ENCODE peak calls at places on chromosomes 3 and 15, in seven cellular contexts. One of them, this sample, is unnamed.

GRCh38 chr15:31333820-31334219 is 7.2 kb downstream of the KLF13 start:
- DNase-seq in BE2C: no peak
- DNase-seq in neuronal stem cell: no peak
- DNase-seq in adrenal gland: no peak
- DNase-seq in brain microvascular endothelial cell: no peak
- DNase-seq in fibroblast of lung: no peak
- DNase-seq in hepatocyte: no peak
- DNase-seq in this sample: no peak

GRCh38 chr15:63048986-63049665 is 6.6 kb downstream of the TPM1 start:
- DNase-seq in brain microvascular endothelial cell: no peak
- DNase-seq in BE2C: peak; percentile 67
- DNase-seq in hepatocyte: peak; percentile 70
- DNase-seq in fibroblast of lung: peak; percentile 67
- DNase-seq in adrenal gland: no peak
- DNase-seq in neuronal stem cell: no peak
- DNase-seq in this sample: peak; percentile 51

GRCh38 chr3:78506038-78506437 is 1261.8 kb downstream of the ROBO1 start:
- DNase-seq in adrenal gland: no peak
- DNase-seq in brain microvascular endothelial cell: no peak
- DNase-seq in BE2C: no peak
- DNase-seq in hepatocyte: no peak
- DNase-seq in neuronal stem cell: no peak
- DNase-seq in fibroblast of lung: peak; percentile 45
- DNase-seq in this sample: no peak

GRCh38 chr15:44298878-44299277 is 10.4 kb downstream of the GOLM2 start:
- DNase-seq in BE2C: peak; percentile 70
- DNase-seq in brain microvascular endothelial cell: no peak
- DNase-seq in hepatocyte: no peak
- DNase-seq in neuronal stem cell: no peak
- DNase-seq in fibroblast of lung: no peak
- DNase-seq in adrenal gland: no peak
- DNase-seq in this sample: peak; percentile 15

GRCh38 chr3:111769110-111769509 is 90.0 kb upstream of the PHLDB2 start:
- DNase-seq in fibroblast of lung: no peak
- DNase-seq in neuronal stem cell: no peak
- DNase-seq in adrenal gland: no peak
- DNase-seq in brain microvascular endothelial cell: no peak
- DNase-seq in hepatocyte: no peak
- DNase-seq in BE2C: no peak
- DNase-seq in this sample: no peak

GRCh38 chr3:72444642-72445223 is 403.5 kb downstream of the SHQ1 start:
- DNase-seq in brain microvascular endothelial cell: no peak
- DNase-seq in hepatocyte: no peak
- DNase-seq in BE2C: no peak
- DNase-seq in neuronal stem cell: no peak
- DNase-seq in fibroblast of lung: peak; percentile 37
- DNase-seq in adrenal gland: no peak
- DNase-seq in this sample: no peak

GRCh38 chr15:41466711-41467110 is 27.0 kb upstream of the ITPKA start:
- DNase-seq in BE2C: no peak
- DNase-seq in brain microvascular endothelial cell: no peak
- DNase-seq in adrenal gland: no peak
- DNase-seq in hepatocyte: no peak
- DNase-seq in neuronal stem cell: no peak
- DNase-seq in fibroblast of lung: no peak
- DNase-seq in this sample: no peak

GRCh38 chr3:174162550-174162949 is 696.6 kb upstream of the NAALADL2 start:
- DNase-seq in neuronal stem cell: no peak
- DNase-seq in adrenal gland: no peak
- DNase-seq in fibroblast of lung: peak; percentile 10
- DNase-seq in brain microvascular endothelial cell: peak; percentile 24
- DNase-seq in BE2C: no peak
- DNase-seq in hepatocyte: no peak
- DNase-seq in this sample: no peak

GRCh38 chr3:4350789-4351163 is 47.6 kb downstream of the SETMAR start:
- DNase-seq in hepatocyte: peak; percentile 86
- DNase-seq in adrenal gland: peak; percentile 58
- DNase-seq in BE2C: peak; percentile 37
- DNase-seq in brain microvascular endothelial cell: peak; percentile 44
- DNase-seq in neuronal stem cell: peak; percentile 43
- DNase-seq in fibroblast of lung: peak; percentile 67
- DNase-seq in this sample: peak; percentile 5

GRCh38 chr15:55789066-55789660 is 46.2 kb upstream of the PRTG start:
- DNase-seq in hepatocyte: no peak
- DNase-seq in brain microvascular endothelial cell: no peak
- DNase-seq in fibroblast of lung: no peak
- DNase-seq in adrenal gland: peak; percentile 23
- DNase-seq in BE2C: peak; percentile 45
- DNase-seq in neuronal stem cell: no peak
- DNase-seq in this sample: no peak

GRCh38 chr3:58998476-58999117 is 51.2 kb downstream of the CFAP20DC start:
- DNase-seq in neuronal stem cell: no peak
- DNase-seq in BE2C: peak; percentile 28
- DNase-seq in brain microvascular endothelial cell: peak; percentile 97
- DNase-seq in adrenal gland: peak; percentile 70
- DNase-seq in hepatocyte: peak; percentile 54
- DNase-seq in fibroblast of lung: peak; percentile 96
- DNase-seq in this sample: peak; percentile 74

GRCh38 chr3:122392868-122393844 is 9.2 kb downstream of the FAM162A start:
- DNase-seq in neuronal stem cell: peak; percentile 20
- DNase-seq in adrenal gland: peak; percentile 27
- DNase-seq in fibroblast of lung: peak; percentile 60
- DNase-seq in hepatocyte: peak; percentile 63
- DNase-seq in brain microvascular endothelial cell: no peak
- DNase-seq in BE2C: peak; percentile 16
- DNase-seq in this sample: no peak

GRCh38 chr3:150165396-150166094 is 194.8 kb upstream of the PFN2 start:
- DNase-seq in brain microvascular endothelial cell: no peak
- DNase-seq in BE2C: no peak
- DNase-seq in fibroblast of lung: no peak
- DNase-seq in neuronal stem cell: no peak
- DNase-seq in adrenal gland: no peak
- DNase-seq in hepatocyte: no peak
- DNase-seq in this sample: no peak

GRCh38 chr3:4835616-4836043 is 143.6 kb upstream of the BHLHE40 start:
- DNase-seq in BE2C: no peak
- DNase-seq in fibroblast of lung: peak; percentile 52
- DNase-seq in neuronal stem cell: no peak
- DNase-seq in adrenal gland: no peak
- DNase-seq in brain microvascular endothelial cell: no peak
- DNase-seq in hepatocyte: no peak
- DNase-seq in this sample: no peak

GRCh38 chr15:56016281-56016680 is 22.9 kb upstream of the NEDD4 start:
- DNase-seq in fibroblast of lung: no peak
- DNase-seq in BE2C: no peak
- DNase-seq in adrenal gland: no peak
- DNase-seq in brain microvascular endothelial cell: no peak
- DNase-seq in hepatocyte: no peak
- DNase-seq in neuronal stem cell: no peak
- DNase-seq in this sample: no peak

GRCh38 chr3:60048447-60048848 is 998.6 kb upstream of the CFAP20DC start:
- DNase-seq in fibroblast of lung: no peak
- DNase-seq in hepatocyte: no peak
- DNase-seq in neuronal stem cell: no peak
- DNase-seq in brain microvascular endothelial cell: no peak
- DNase-seq in adrenal gland: no peak
- DNase-seq in BE2C: no peak
- DNase-seq in this sample: no peak

GRCh38 chr15:69305933-69306568 is 7.3 kb downstream of the PAQR5 start:
- DNase-seq in hepatocyte: no peak
- DNase-seq in adrenal gland: no peak
- DNase-seq in neuronal stem cell: no peak
- DNase-seq in brain microvascular endothelial cell: no peak
- DNase-seq in BE2C: no peak
- DNase-seq in fibroblast of lung: peak; percentile 25
- DNase-seq in this sample: peak; percentile 32

DNA sequence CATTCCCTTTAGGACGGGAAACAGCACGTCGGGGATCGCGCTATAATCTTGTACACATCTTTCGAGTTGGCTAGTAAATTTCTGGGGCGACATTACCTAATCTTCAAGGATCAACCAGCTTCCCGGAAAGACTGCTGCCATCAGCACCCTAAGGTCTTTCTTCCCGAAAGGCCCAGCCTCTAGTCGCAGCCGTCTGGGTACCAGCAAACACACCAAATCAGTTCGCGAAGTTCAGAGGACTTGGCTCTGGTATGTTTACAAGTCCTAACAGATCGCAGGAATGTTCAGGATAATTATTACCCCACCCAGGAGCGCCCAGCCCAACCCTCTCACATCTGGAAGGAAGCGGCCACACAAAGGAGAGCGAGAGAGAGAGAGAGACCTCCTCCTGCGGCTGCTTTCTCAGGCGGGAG is 155.2 kb upstream of the FRMD4B start:
- DNase-seq in brain microvascular endothelial cell: no peak
- DNase-seq in adrenal gland: no peak
- DNase-seq in BE2C: peak; percentile 24
- DNase-seq in fibroblast of lung: no peak
- DNase-seq in hepatocyte: peak; percentile 31
- DNase-seq in neuronal stem cell: peak; percentile 14
- DNase-seq in this sample: peak; percentile 44
- H3K4me3 ChIP-seq in brain microvascular endothelial cell: peak overlapping the region; percentile 9
- H3K4me3 ChIP-seq in adrenal gland: no peak overlapping the region
- H3K4me3 ChIP-seq in BE2C: peak overlapping the region; percentile 72
- H3K4me3 ChIP-seq in fibroblast of lung: no peak overlapping the region
- H3K4me3 ChIP-seq in hepatocyte: peak overlapping the region; percentile 60
- H3K4me3 ChIP-seq in neuronal stem cell: peak overlapping the region; percentile 53
- H3K4me3 ChIP-seq in this sample: peak overlapping the region; percentile 55

DNA sequence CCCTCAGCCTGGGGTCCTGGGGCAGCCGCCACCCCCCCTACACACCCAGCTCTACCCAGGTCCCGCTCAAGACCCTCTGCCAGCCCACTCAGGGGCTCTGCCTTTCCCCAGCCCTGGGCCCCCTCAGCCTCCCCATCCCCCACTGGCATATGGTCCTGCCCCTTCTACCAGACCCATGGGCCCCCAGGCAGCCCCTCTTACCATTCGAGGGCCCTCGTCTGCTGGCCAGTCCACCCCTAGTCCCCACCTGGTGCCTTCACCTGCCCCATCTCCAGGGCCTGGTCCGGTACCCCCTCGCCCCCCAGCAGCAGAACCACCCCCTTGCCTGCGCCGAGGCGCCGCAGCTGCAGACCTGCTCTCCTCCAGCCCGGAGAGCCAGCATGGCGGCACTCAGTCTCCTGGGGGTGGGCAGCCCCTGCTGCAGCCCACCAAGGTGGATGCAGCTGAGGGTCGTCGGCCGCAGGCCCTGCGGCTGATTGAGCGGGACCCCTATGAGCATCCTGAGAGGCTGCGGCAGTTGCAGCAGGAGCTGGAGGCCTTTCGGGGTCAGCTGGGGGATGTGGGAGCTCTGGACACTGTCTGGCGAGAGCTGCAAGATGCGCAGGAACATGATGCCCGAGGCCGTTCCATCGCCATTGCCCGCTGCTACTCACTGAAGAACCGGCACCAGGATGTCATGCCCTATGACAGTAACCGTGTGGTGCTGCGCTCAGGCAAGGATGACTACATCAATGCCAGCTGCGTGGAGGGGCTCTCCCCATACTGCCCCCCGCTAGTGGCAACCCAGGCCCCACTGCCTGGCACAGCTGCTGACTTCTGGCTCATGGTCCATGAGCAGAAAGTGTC is 30.2 kb downstream of the PTPN23 start:
- DNase-seq in neuronal stem cell: no peak
- DNase-seq in brain microvascular endothelial cell: no peak
- DNase-seq in fibroblast of lung: no peak
- DNase-seq in hepatocyte: no peak
- DNase-seq in BE2C: no peak
- DNase-seq in adrenal gland: peak; percentile 15
- DNase-seq in this sample: no peak
- H3K36me3 ChIP-seq in neuronal stem cell: peaks cover 61% of the 10 kb centered on the region
- H3K36me3 ChIP-seq in brain microvascular endothelial cell: peaks cover 77% of the 10 kb centered on the region
- H3K36me3 ChIP-seq in fibroblast of lung: peaks cover 55% of the 10 kb centered on the region
- H3K36me3 ChIP-seq in hepatocyte: no peaks in the 10 kb centered on the region
- H3K36me3 ChIP-seq in BE2C: peaks cover 30% of the 10 kb centered on the region
- H3K36me3 ChIP-seq in adrenal gland: peaks cover 93% of the 10 kb centered on the region
- H3K36me3 ChIP-seq in this sample: peaks cover 4% of the 10 kb centered on the region

DNA sequence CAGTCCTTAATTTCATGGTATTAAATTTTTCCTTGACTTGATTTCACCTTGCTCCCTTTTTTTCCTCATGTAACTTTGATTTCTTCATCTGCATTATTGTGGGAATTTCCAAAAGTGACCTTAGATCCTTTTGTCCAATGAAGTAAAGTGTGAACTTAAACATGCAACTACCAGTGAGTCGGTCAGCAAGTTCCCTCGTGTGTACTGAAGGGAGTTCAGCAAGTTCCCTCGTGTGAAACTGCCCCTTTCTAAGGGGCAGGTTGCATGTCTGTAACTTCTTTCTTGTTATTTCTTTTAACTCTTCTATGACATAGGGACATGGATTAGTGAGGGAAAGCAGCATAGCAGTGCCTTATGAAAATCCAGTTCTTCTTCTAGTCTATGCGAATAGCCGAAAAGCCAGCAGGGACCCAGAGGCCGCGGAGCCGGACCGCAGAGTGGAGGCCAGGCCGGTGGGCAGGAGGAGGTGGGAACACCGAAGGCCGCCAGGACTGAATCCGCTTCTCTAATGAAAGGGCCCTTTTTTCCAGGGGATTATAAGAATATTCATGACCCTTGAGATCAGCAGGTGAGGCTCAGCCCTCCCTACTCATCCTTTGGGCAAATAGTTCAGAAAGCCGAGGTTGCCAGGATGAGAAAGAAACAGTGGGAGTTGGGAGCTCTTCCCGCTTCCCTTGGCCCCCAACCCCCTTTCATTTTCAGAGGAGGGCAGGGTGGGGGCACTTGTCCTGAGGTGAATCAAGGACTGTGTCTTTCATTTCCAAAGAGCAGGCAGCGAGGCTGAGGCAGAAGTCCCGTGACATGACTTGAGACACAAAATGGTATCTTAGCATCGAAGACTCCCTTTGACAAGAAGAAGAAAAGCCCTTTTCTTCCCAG is 117.5 kb downstream of the OPA1 start:
- DNase-seq in neuronal stem cell: no peak
- DNase-seq in fibroblast of lung: no peak
- DNase-seq in hepatocyte: no peak
- DNase-seq in brain microvascular endothelial cell: no peak
- DNase-seq in BE2C: no peak
- DNase-seq in adrenal gland: no peak
- DNase-seq in this sample: no peak
- H3K27me3 ChIP-seq in neuronal stem cell: no peaks in the 10 kb centered on the region
- H3K27me3 ChIP-seq in fibroblast of lung: no peaks in the 10 kb centered on the region
- H3K27me3 ChIP-seq in hepatocyte: no peaks in the 10 kb centered on the region
- H3K27me3 ChIP-seq in brain microvascular endothelial cell: no peaks in the 10 kb centered on the region
- H3K27me3 ChIP-seq in BE2C: no peaks in the 10 kb centered on the region
- H3K27me3 ChIP-seq in adrenal gland: no peaks in the 10 kb centered on the region
- H3K27me3 ChIP-seq in this sample: no peaks in the 10 kb centered on the region

GRCh38 chr3:14438929-14439328 is 36.5 kb downstream of the SLC6A6 start:
- DNase-seq in BE2C: no peak
- DNase-seq in hepatocyte: no peak
- DNase-seq in neuronal stem cell: no peak
- DNase-seq in adrenal gland: no peak
- DNase-seq in fibroblast of lung: no peak
- DNase-seq in brain microvascular endothelial cell: no peak
- DNase-seq in this sample: no peak
- H3K4me3 ChIP-seq in BE2C: no peak overlapping the region
- H3K4me3 ChIP-seq in hepatocyte: no peak overlapping the region
- H3K4me3 ChIP-seq in neuronal stem cell: no peak overlapping the region
- H3K4me3 ChIP-seq in adrenal gland: no peak overlapping the region
- H3K4me3 ChIP-seq in fibroblast of lung: no peak overlapping the region
- H3K4me3 ChIP-seq in brain microvascular endothelial cell: no peak overlapping the region
- H3K4me3 ChIP-seq in this sample: no peak overlapping the region

GRCh38 chr3:170096342-170096741 is 58.5 kb downstream of the GPR160 start:
- DNase-seq in BE2C: no peak
- DNase-seq in brain microvascular endothelial cell: no peak
- DNase-seq in adrenal gland: no peak
- DNase-seq in fibroblast of lung: no peak
- DNase-seq in neuronal stem cell: no peak
- DNase-seq in hepatocyte: no peak
- DNase-seq in this sample: no peak
- H3K36me3 ChIP-seq in BE2C: peaks cover 25% of the 10 kb centered on the region
- H3K36me3 ChIP-seq in brain microvascular endothelial cell: peaks cover 17% of the 10 kb centered on the region
- H3K36me3 ChIP-seq in adrenal gland: peaks cover 54% of the 10 kb centered on the region
- H3K36me3 ChIP-seq in fibroblast of lung: peaks cover 7% of the 10 kb centered on the region
- H3K36me3 ChIP-seq in neuronal stem cell: peaks cover 11% of the 10 kb centered on the region
- H3K36me3 ChIP-seq in hepatocyte: no peaks in the 10 kb centered on the region
- H3K36me3 ChIP-seq in this sample: peaks cover 82% of the 10 kb centered on the region

This sample was measured in MG63.